ENCODE peak calls at places on chromosomes 4 and X, in ten cellular contexts. Y is stimulated activated naive CD8-positive, alpha-beta T cell treated with anti-CD3 and anti-CD28 coated beads, Interleukin-15, Interleukin-2, amounts not matched to agents 100 U/mL and 50 U/mL, for 24 hours; N is GM06990; F is activated naive CD4-positive, alpha-beta T cell treated with Interleukin-2 at 50 U/mL for 16 hours; Z is heart left ventricle; M is stimulated activated CD4-positive, alpha-beta T cell treated with anti-CD3 and anti-CD28 coated beads, Interleukin-12 subunit alpha, Interleukin-12 subunit beta, amount 100 ng/mL, for 48 hours; S is transverse colon; C is right cardiac atrium; G is CD8-positive, alpha-beta memory T cell; B is stimulated activated CD8-positive, alpha-beta memory T cell treated with anti-CD3 and anti-CD28 coated beads, Interleukin-12 subunit alpha, Interleukin-12 subunit beta, amount 100 ng/mL, for 4 hours. E is an unnamed sample.

GRCh38 chr4:111126340-111126739 is 503.5 kb upstream of the PITX2 start:
- DNase-seq in Y (no peak), Z (no peak), C (no peak), M (no peak), G (no peak), B (no peak), N (no peak), F (no peak), S (no peak), E (no peak)

GRCh38 chrX:150050387-150050786 is 112.1 kb upstream of the EOLA2 start:
- DNase-seq in Z (no peak), G (no peak), Y (no peak), C (no peak), B (no peak), F (no peak), S (no peak), M (no peak), N (no peak), E (no peak)

GRCh38 chr4:83629945-83630684 is 94.2 kb downstream of the GPAT3 start:
- DNase-seq in N (no peak), G (no peak), S (peak), C (no peak), M (no peak), Y (no peak), B (no peak), Z (peak), F (no peak), E (peak)

GRCh38 chr4:169334335-169334734 is 63.6 kb upstream of the SH3RF1 start:
- DNase-seq in M (no peak), F (no peak), N (no peak), Z (no peak), C (no peak), Y (no peak), S (no peak), B (no peak), G (no peak), E (no peak)

GRCh38 chr4:16677545-16677944 is 220.9 kb downstream of the LDB2 start:
- DNase-seq in M (no peak), N (no peak), B (no peak), C (no peak), Z (no peak), S (no peak), Y (no peak), G (no peak), F (no peak), E (no peak)

GRCh38 chr4:53314257-53314656 is 51.6 kb downstream of the SCFD2 start:
- DNase-seq in F (no peak), N (no peak), Y (no peak), B (no peak), C (no peak), S (no peak), M (no peak), G (no peak), Z (no peak), E (no peak)

GRCh38 chr4:75142850-75143249 is 209.9 kb downstream of the PARM1 start:
- DNase-seq in M (no peak), Y (no peak), C (no peak), S (no peak), N (no peak), Z (no peak), F (no peak), G (no peak), B (no peak), E (no peak)

GRCh38 chrX:70219938-70220764 is 14.3 kb upstream of the AWAT1 start:
- DNase-seq in Z (no peak), C (no peak), G (no peak), M (no peak), Y (no peak), S (peak), N (no peak), B (no peak), F (no peak), E (no peak)

GRCh38 chr4:129394635-129395034 is 298.7 kb downstream of the C4orf33 start:
- DNase-seq in C (no peak), S (no peak), B (no peak), Z (no peak), Y (no peak), N (no peak), G (no peak), F (no peak), M (no peak), E (no peak)

GRCh38 chrX:330726-331144 is 12.1 kb upstream of the GTPBP6 start:
- DNase-seq in F (no peak), S (no peak), M (no peak), N (no peak), Z (no peak), C (no peak), G (no peak), Y (no peak), B (no peak), E (no peak)

GRCh38 chr4:172996571-172997216 is 171.9 kb upstream of the GALNT7 start:
- DNase-seq in Y (no peak), M (no peak), S (no peak), C (no peak), B (no peak), F (no peak), Z (no peak), G (no peak), N (no peak), E (no peak)

GRCh38 chr4:152605641-152606304 is 69.9 kb upstream of the FBXW7 start:
- DNase-seq in Z (no peak), C (no peak), F (no peak), G (no peak), M (no peak), S (no peak), Y (no peak), B (no peak), N (no peak), E (no peak)

GRCh38 chr4:183658362-183659028 is 490 bp downstream of the RWDD4 start:
- DNase-seq in F (peak), S (peak), Z (peak), Y (peak), N (peak), B (peak), G (peak), M (no peak), C (peak), E (peak)

GRCh38 chrX:81257817-81258216 is 55.9 kb downstream of the SH3BGRL start:
- DNase-seq in N (no peak), S (no peak), C (no peak), Z (no peak), M (no peak), B (no peak), F (no peak), Y (no peak), G (no peak), E (no peak)

GRCh38 chr4:5785806-5786680 is 75.0 kb downstream of the EVC start:
- DNase-seq in M (no peak), Z (peak), S (no peak), G (no peak), B (no peak), C (no peak), N (no peak), Y (no peak), F (no peak), E (no peak)

GRCh38 chrX:46967547-46967946 is 55.3 kb downstream of the JADE3 start:
- DNase-seq in G (no peak), F (peak), S (no peak), Z (no peak), C (no peak), B (no peak), M (no peak), Y (no peak), N (peak), E (no peak)

GRCh38 chr4:91914176-91914804 is 389.5 kb upstream of the GRID2 start:
- DNase-seq in C (no peak), G (no peak), M (no peak), Z (no peak), Y (no peak), B (no peak), S (no peak), N (no peak), F (no peak), E (no peak)

GRCh38 chr4:117417856-117418255 is 332.5 kb upstream of the TRAM1L1 start:
- DNase-seq in C (no peak), Y (no peak), Z (no peak), M (no peak), G (no peak), N (no peak), B (no peak), S (no peak), F (no peak), E (no peak)

GRCh38 chr4:111792592-111792991 is 352.7 kb upstream of the FAM241A start:
- DNase-seq in F (no peak), N (no peak), B (no peak), G (no peak), M (no peak), S (no peak), C (no peak), Y (no peak), Z (no peak), E (no peak)

GRCh38 chr4:150072906-150073714 is 5.1 kb upstream of the DCLK2 start:
- DNase-seq in Y (no peak), F (no peak), N (no peak), S (no peak), M (no peak), G (no peak), Z (no peak), C (no peak), B (no peak), E (no peak)

GRCh38 chr4:131006388-131006787 is 1910.4 kb downstream of the C4orf33 start:
- DNase-seq in F (no peak), S (no peak), N (no peak), M (no peak), B (no peak), G (no peak), Y (no peak), Z (no peak), C (no peak), E (no peak)

GRCh38 chr4:7335363-7336066 is 99.2 kb downstream of the PSAPL1 start:
- DNase-seq in S (peak), G (peak), M (peak), Y (peak), C (peak), N (peak), B (peak), Z (peak), F (peak), E (peak)

GRCh38 chr4:78622253-78622979 is 70.8 kb downstream of the ANXA3 start:
- DNase-seq in S (peak), B (no peak), N (no peak), F (no peak), Z (no peak), C (no peak), Y (no peak), G (no peak), M (no peak), E (no peak)

GRCh38 chrX:114508836-114509235 is 75.0 kb upstream of the HTR2C start:
- DNase-seq in C (no peak), F (no peak), Z (no peak), S (no peak), N (no peak), G (no peak), B (no peak), M (no peak), Y (no peak), E (no peak)

GRCh38 chrX:34341258-34341657 is 209.1 kb upstream of the FAM47A start:
- DNase-seq in S (no peak), Y (no peak), C (no peak), M (no peak), B (no peak), Z (no peak), N (no peak), F (no peak), G (no peak), E (no peak)

GRCh38 chr4:128308986-128309385 is 21.4 kb upstream of the PGRMC2 start:
- DNase-seq in B (no peak), M (no peak), Y (no peak), F (no peak), G (no peak), Z (no peak), C (no peak), S (no peak), N (no peak), E (no peak)

GRCh38 chrX:131288738-131289511 is at the start of gene IGSF1:
- DNase-seq in G (no peak), B (no peak), C (peak), Y (no peak), N (peak), F (no peak), M (no peak), S (peak), Z (peak), E (no peak)

GRCh38 chr4:123896446-123897071 is 500.0 kb downstream of the SPRY1 start:
- DNase-seq in B (no peak), G (no peak), N (no peak), F (no peak), S (no peak), C (no peak), Z (no peak), Y (no peak), M (no peak), E (no peak)

GRCh38 chr4:108383157-108383556 is 214.4 kb upstream of the LEF1 start:
- DNase-seq in S (no peak), N (no peak), M (no peak), F (no peak), Y (no peak), G (no peak), C (no peak), B (no peak), Z (no peak), E (no peak)